ENCODE peak calls at places on chromosomes 1 and 21, in four cellular contexts. Q is WTC11; I is ACHN; F is activated T-cell treated with anti-CD3 and anti-CD28 coated beads, Interleukin-2, amount 50 U/mL, for 72 hours. S is an unnamed sample.

GRCh38 chr1:179599623-179600249 is 8.1 kb downstream of the TDRD5 start:
- DNase-seq in F (peak; percentile 12), I (peak; percentile 53), Q (no peak), S (peak; percentile 40)

GRCh38 chr1:212271823-212272498 is 13.2 kb upstream of the PPP2R5A start:
- DNase-seq in F (no peak), Q (no peak), I (no peak), S (no peak)

GRCh38 chr1:150560576-150560975 is 11.4 kb downstream of the ADAMTSL4 start:
- DNase-seq in Q (no peak), I (no peak), F (no peak), S (no peak)

GRCh38 chr1:178961331-178961730 is 64.4 kb upstream of the FAM20B start:
- DNase-seq in I (no peak), F (no peak), Q (no peak), S (no peak)

GRCh38 chr21:41317458-41317857 is 857 bp downstream of the FAM3B start:
- DNase-seq in I (no peak), Q (no peak), F (no peak), S (no peak)

GRCh38 chr1:68016364-68016763 is 34.1 kb downstream of the DIRAS3 start:
- DNase-seq in I (no peak), F (no peak), Q (no peak), S (no peak)

GRCh38 chr1:156498447-156499193 is 2.0 kb downstream of the MEF2D start:
- DNase-seq in I (peak; percentile 25), F (no peak), Q (peak; percentile 44), S (peak; percentile 86)

GRCh38 chr1:69400128-69400527 is 167.6 kb upstream of the LRRC7 start:
- DNase-seq in Q (no peak), I (no peak), F (no peak), S (no peak)

GRCh38 chr1:37255111-37255795 is 219.1 kb upstream of the ZC3H12A start:
- DNase-seq in I (peak; percentile 44), F (peak; percentile 14), Q (peak; percentile 92), S (peak; percentile 3)

S was measured in endothelial cell of umbilical vein.